ENCODE peak calls at places on chromosomes 6 and 20, in six cellular contexts. L, T, I, O, X and Q are unnamed samples.

GRCh38 chr6:41965429-41966213 is 24.0 kb upstream of the CCND3 start:
- DNase-seq in O (no peak), T (no peak), I (no peak), L (no peak), X (peak; percentile 84), Q (no peak)

GRCh38 chr6:109236140-109237081 is 141.1 kb downstream of the CEP57L1 start:
- DNase-seq in X (peak; percentile 46), I (no peak), L (peak; percentile 6), T (no peak), O (no peak), Q (no peak)

GRCh38 chr20:39640147-39640546 is 678.0 kb downstream of the DHX35 start:
- DNase-seq in X (no peak), T (no peak), I (no peak), O (no peak), L (no peak), Q (no peak)

GRCh38 chr6:98579941-98580340 is 254.4 kb upstream of the POU3F2 start:
- DNase-seq in T (peak; percentile 17), X (no peak), O (no peak), I (no peak), L (no peak), Q (no peak)

GRCh38 chr20:63191400-63191799 is 24.5 kb downstream of the YTHDF1 start:
- DNase-seq in X (no peak), O (no peak), L (peak; percentile 98), T (no peak), I (no peak), Q (peak; percentile 94)

GRCh38 chr6:148830614-148831013 is 83.8 kb downstream of the UST start:
- DNase-seq in X (no peak), O (no peak), I (no peak), L (no peak), T (no peak), Q (no peak)

GRCh38 chr6:111646942-111647341 is 41.3 kb upstream of the TRAF3IP2 start:
- DNase-seq in T (peak; percentile 46), O (peak; percentile 70), X (no peak), I (peak; percentile 19), L (no peak), Q (no peak)

GRCh38 chr20:23245553-23246128 is 105.0 kb upstream of the NXT1 start:
- DNase-seq in L (no peak), I (no peak), X (peak; percentile 52), O (peak; percentile 36), T (peak; percentile 44), Q (peak; percentile 47)

GRCh38 chr6:43096451-43097097 is 20.5 kb downstream of the PTK7 start:
- DNase-seq in O (peak; percentile 61), I (peak; percentile 89), X (no peak), L (no peak), T (peak; percentile 71), Q (no peak)

GRCh38 chr6:21942910-21943309 is 349.4 kb downstream of the SOX4 start:
- DNase-seq in O (no peak), T (no peak), X (no peak), L (no peak), I (peak; percentile 33), Q (no peak)

GRCh38 chr20:15252289-15252688 is 914.9 kb upstream of the FLRT3 start:
- DNase-seq in T (no peak), O (no peak), I (no peak), X (no peak), L (no peak), Q (no peak)

GRCh38 chr6:117440558-117441525 is 15.1 kb upstream of the ROS1 start:
- DNase-seq in O (peak; percentile 25), I (peak; percentile 100), L (no peak), X (no peak), T (peak; percentile 93), Q (no peak)

GRCh38 chr6:166770216-166771116 is 143.4 kb upstream of the RPS6KA2 start:
- DNase-seq in L (no peak), O (no peak), I (peak; percentile 6), T (no peak), X (no peak), Q (no peak)

GRCh38 chr20:3101737-3102574 is 17.4 kb upstream of the AVP start:
- DNase-seq in L (no peak), I (no peak), X (no peak), O (no peak), T (no peak), Q (no peak)

GRCh38 chr20:47027456-47027855 is 132.8 kb downstream of the EYA2 start:
- DNase-seq in T (no peak), L (no peak), O (no peak), X (no peak), I (no peak), Q (no peak)

GRCh38 chr6:4717856-4718255 is 58.3 kb upstream of the CDYL start:
- DNase-seq in L (no peak), X (no peak), T (no peak), O (no peak), I (no peak), Q (no peak)

GRCh38 chr6:112286010-112286409 is 31.6 kb upstream of the LAMA4 start:
- DNase-seq in T (peak; percentile 59), L (no peak), O (no peak), X (no peak), I (no peak), Q (no peak)